ENCODE peak calls at places on chromosomes 7 and 10, in four cellular contexts. S, V, Q and N are unnamed samples.

GRCh38 chr10:97647556-97647955 is 7.1 kb downstream of the PI4K2A start:
- DNase-seq in S (peak; percentile 20), V (no peak), Q (no peak), N (no peak)

GRCh38 chr7:101612885-101613490 is 16.1 kb downstream of the MYL10 start:
- DNase-seq in S (peak; percentile 36), V (no peak), Q (peak; percentile 71), N (no peak)

GRCh38 chr10:110993024-110993693 is 73.8 kb downstream of the SHOC2 start:
- DNase-seq in S (no peak), V (no peak), Q (no peak), N (no peak)

GRCh38 chr7:57487957-57488356 is 38.0 kb downstream of the ZNF716 start:
- DNase-seq in S (no peak), V (no peak), Q (no peak), N (no peak)

GRCh38 chr7:140901946-140902304 is 22.8 kb downstream of the BRAF start:
- DNase-seq in S (no peak), V (no peak), Q (no peak), N (no peak)

GRCh38 chr7:151631968-151632749 is 112.5 kb upstream of the RHEB start:
- DNase-seq in S (peak; percentile 94), V (peak; percentile 68), Q (peak; percentile 92), N (peak; percentile 87)

GRCh38 chr7:79732535-79732934 is 279.1 kb upstream of the MAGI2 start:
- DNase-seq in S (no peak), V (no peak), Q (no peak), N (no peak)

GRCh38 chr10:68897336-68897741 is 3.8 kb upstream of the DDX50 start:
- DNase-seq in S (peak; percentile 84), V (peak; percentile 67), Q (peak; percentile 84), N (peak; percentile 73)

GRCh38 chr7:96538632-96539031 is 171.0 kb downstream of the SEM1 start:
- DNase-seq in S (no peak), V (no peak), Q (no peak), N (no peak)

GRCh38 chr7:17521437-17521836 is 223.0 kb downstream of the AHR start:
- DNase-seq in S (no peak), V (peak; percentile 93), Q (no peak), N (no peak)

GRCh38 chr7:24587853-24588252 is 14.6 kb downstream of the PALS2 start:
- DNase-seq in S (peak; percentile 70), V (peak; percentile 8), Q (peak; percentile 86), N (no peak)

GRCh38 chr10:131824371-131825149 is 76.2 kb upstream of the PPP2R2D start:
- DNase-seq in S (no peak), V (no peak), Q (peak; percentile 78), N (no peak)

GRCh38 chr7:5704534-5704922 is 76.9 kb downstream of the RNF216 start:
- DNase-seq in S (peak; percentile 81), V (peak; percentile 87), Q (peak; percentile 92), N (peak; percentile 76)

GRCh38 chr7:155198901-155199845 is 98.5 kb upstream of the INSIG1 start:
- DNase-seq in S (no peak), V (no peak), Q (no peak), N (no peak)

GRCh38 chr7:88357794-88358533 is 51.3 kb upstream of the STEAP4 start:
- DNase-seq in S (no peak), V (no peak), Q (no peak), N (no peak)

GRCh38 chr7:54538122-54538521 is 4.1 kb upstream of the VSTM2A start:
- DNase-seq in S (no peak), V (no peak), Q (no peak), N (no peak)

GRCh38 chr10:103890194-103890658 is 27.8 kb downstream of the STN1 start:
- DNase-seq in S (no peak), V (peak; percentile 24), Q (no peak), N (peak; percentile 86)

GRCh38 chr7:116776610-116777289 is 85.6 kb upstream of the CAPZA2 start:
- DNase-seq in S (no peak), V (peak; percentile 78), Q (no peak), N (no peak)

GRCh38 chr7:14144109-14144508 is 154.6 kb upstream of the ETV1 start:
- DNase-seq in S (no peak), V (no peak), Q (no peak), N (no peak)

GRCh38 chr7:103075337-103075918 is 488 bp downstream of the ARMC10 start:
- DNase-seq in S (peak; percentile 78), V (peak; percentile 63), Q (peak; percentile 91), N (peak; percentile 52)

GRCh38 chr7:110522751-110523200 is 568.2 kb upstream of the LRRN3 start:
- DNase-seq in S (no peak), V (no peak), Q (peak; percentile 57), N (peak; percentile 28)

GRCh38 chr10:121596668-121597503 is 1.4 kb downstream of the FGFR2 start:
- DNase-seq in S (peak; percentile 91), V (no peak), Q (peak; percentile 83), N (peak; percentile 55)

GRCh38 chr7:65304175-65304574 is 69.5 kb upstream of the ZNF92 start:
- DNase-seq in S (no peak), V (no peak), Q (no peak), N (no peak)

GRCh38 chr7:131110294-131111080 is 217.2 kb upstream of the MKLN1 start:
- DNase-seq in S (peak; percentile 13), V (peak; percentile 48), Q (peak; percentile 77), N (peak; percentile 32)

GRCh38 chr7:133367561-133367960 is 114.7 kb downstream of the EXOC4 start:
- DNase-seq in S (no peak), V (no peak), Q (no peak), N (no peak)

GRCh38 chr10:103661198-103661950 is 167.9 kb downstream of the NEURL1 start:
- DNase-seq in S (peak; percentile 79), V (no peak), Q (peak; percentile 88), N (peak; percentile 71)

GRCh38 chr7:155882596-155882995 is 70.3 kb upstream of the SHH start:
- DNase-seq in S (no peak), V (no peak), Q (no peak), N (no peak)

GRCh38 chr7:43660141-43660540 is 69.2 kb downstream of the COA1 start:
- DNase-seq in S (no peak), V (no peak), Q (no peak), N (no peak)

GRCh38 chr7:29486191-29486700 is 77.4 kb upstream of the PRR15 start:
- DNase-seq in S (no peak), V (no peak), Q (no peak), N (no peak)

GRCh38 chr7:29487424-29487823 is 76.2 kb upstream of the PRR15 start:
- DNase-seq in S (no peak), V (no peak), Q (no peak), N (no peak)

GRCh38 chr7:29488977-29489376 is 74.7 kb upstream of the PRR15 start:
- DNase-seq in S (no peak), V (peak; percentile 86), Q (no peak), N (no peak)

GRCh38 chr7:29490094-29490607 is 73.5 kb upstream of the PRR15 start:
- DNase-seq in S (no peak), V (no peak), Q (no peak), N (no peak)

DNA sequence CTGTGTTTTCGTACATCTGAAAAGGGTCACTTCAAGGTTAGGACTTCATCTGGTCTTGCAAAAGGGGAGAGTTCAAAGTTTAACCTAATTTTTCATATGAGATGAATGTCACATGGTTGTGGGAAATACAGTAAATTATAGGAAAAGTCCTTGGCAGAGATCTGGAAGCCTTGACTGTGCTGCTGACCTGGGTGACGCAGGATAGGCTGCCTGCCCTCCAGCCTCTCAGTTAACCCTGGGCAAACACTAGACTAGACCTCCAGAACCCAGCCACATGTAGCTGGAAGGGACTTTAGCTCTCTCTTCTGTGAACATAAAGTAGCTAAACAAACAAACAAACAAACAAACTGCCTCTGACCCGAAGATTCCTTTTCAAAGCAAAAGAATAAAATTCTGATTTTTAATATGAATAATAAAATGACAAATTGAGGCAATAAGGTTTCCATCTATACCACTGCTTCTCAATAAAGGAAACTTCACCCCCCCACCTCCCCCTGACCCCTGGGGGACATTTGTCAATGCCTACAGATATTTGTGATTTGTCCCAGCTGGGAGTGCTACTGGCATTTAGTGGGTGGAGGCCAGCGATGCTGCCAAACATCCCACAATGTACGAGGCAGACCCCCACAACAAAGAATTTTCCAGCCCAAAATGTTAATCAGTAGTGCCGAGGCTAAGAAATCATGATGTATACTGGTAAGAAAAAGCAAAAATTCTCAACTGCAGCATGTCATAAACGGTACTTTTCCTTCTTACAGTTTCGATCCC is 75.2 kb upstream of the PRR15 start:
- DNase-seq in S (no peak), V (no peak), Q (no peak), N (no peak)
- H3K9ac ChIP-seq in S (no peak overlapping the region), V (peak overlapping the region; percentile 56), Q (no peak overlapping the region), N (no peak overlapping the region)

GRCh38 chr10:44932338-44933116 is 21.4 kb downstream of the TMEM72 start:
- DNase-seq in S (peak; percentile 91), V (peak; percentile 76), Q (peak; percentile 98), N (peak; percentile 95)
- H3K9ac ChIP-seq in S (no peak overlapping the region), V (no peak overlapping the region), Q (no peak overlapping the region), N (no peak overlapping the region)

GRCh38 chr10:61958793-61959192 is 57.3 kb downstream of the ARID5B start:
- DNase-seq in S (no peak), V (no peak), Q (no peak), N (no peak)

GRCh38 chr10:61958311-61958710 is 56.8 kb downstream of the ARID5B start:
- DNase-seq in S (no peak), V (no peak), Q (no peak), N (no peak)

GRCh38 chr10:61960396-61961120 is 59.1 kb downstream of the ARID5B start:
- DNase-seq in S (no peak), V (no peak), Q (no peak), N (no peak)

GRCh38 chr10:61961278-61961677 is 59.8 kb downstream of the ARID5B start:
- DNase-seq in S (no peak), V (no peak), Q (no peak), N (no peak)

DNA sequence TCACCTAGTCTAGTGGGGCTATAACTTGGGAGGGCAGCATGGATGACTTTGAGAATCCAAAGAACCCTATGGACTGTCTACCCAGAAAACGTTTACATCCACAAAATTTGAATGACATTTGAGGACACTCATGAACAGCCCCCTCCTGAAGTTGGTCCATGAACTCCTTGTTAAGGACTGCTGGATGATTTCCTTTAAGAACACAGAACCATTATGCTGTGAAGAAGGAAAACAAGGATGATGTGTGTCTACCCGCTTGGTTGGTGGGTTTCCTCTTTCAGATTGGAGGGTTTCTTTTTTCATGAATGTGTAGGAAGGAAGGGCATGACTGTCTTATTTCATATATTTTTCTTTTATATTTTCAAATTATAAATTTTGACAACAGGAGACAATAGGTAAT is 58.3 kb downstream of the ARID5B start:
- DNase-seq in S (no peak), V (no peak), Q (no peak), N (no peak)
- H3K9ac ChIP-seq in S (no peak overlapping the region), V (no peak overlapping the region), Q (no peak overlapping the region), N (no peak overlapping the region)

DNA sequence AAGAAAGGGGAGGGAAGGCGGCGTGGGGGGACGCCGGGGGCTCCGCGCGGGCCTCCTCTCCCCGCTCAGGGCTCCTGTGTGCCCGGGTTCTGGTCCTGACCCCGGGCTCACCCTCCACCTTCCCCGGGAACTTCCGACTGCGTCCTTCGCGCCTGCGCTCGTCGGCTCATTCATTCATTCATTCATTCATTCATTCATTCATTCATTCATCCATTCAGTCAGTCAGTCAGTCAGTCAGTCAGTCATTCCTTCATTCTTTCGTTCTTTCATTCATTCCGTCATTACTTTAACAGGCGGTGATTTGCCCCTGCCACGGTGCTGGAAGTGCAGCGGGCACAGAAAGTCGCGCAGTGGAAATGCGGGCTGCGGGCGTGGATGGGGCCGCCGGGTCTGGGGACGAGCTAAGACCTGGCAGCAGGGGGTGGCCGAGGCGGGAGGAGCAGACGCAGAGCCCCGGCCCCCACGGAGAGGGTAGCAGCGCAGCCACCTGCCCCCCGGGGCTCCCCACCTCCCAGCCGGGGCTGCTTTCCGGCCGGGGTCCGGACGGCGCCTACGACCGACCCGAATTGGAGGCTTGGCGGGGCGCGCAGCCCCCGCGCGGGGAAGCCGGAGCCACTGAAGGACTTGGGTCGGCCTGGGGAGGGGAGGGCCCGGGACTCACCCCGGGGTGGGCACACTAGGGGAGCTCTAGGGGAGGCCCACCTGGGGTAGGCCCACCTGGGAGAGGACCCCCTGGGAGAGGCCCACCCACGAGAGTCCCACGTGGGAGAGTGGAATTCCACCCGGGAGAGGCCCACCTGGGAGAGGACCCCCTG is 577 bp upstream of the CFAP46 start:
- DNase-seq in S (peak; percentile 20), V (no peak), Q (no peak), N (no peak)
- H3K9ac ChIP-seq in S (no peak overlapping the region), V (no peak overlapping the region), Q (no peak overlapping the region), N (no peak overlapping the region)